ENCODE peak calls at places on chromosomes 6 and 20, in six cellular contexts. One of them, this sample, is unnamed.

GRCh38 chr20:23066772-23067171 is 17.3 kb upstream of the THBD start:
- DNase-seq in stimulated activated CD4-positive, alpha-beta T cell treated with anti-CD3 and anti-CD28 coated beads, Interleukin-2, amount 100 ng/mL, for 48 hours: no peak
- DNase-seq in activated naive CD4-positive, alpha-beta T cell treated with anti-CD3 and anti-CD28 coated beads for 36 hours: no peak
- DNase-seq in KG1: no peak
- DNase-seq in AG08396: no peak
- DNase-seq in SJSA1: no peak
- DNase-seq in this sample: no peak

GRCh38 chr20:17735959-17736621 is 36.3 kb downstream of the BANF2 start:
- DNase-seq in KG1: no peak
- DNase-seq in stimulated activated CD4-positive, alpha-beta T cell treated with anti-CD3 and anti-CD28 coated beads, Interleukin-2, amount 100 ng/mL, for 48 hours: no peak
- DNase-seq in activated naive CD4-positive, alpha-beta T cell treated with anti-CD3 and anti-CD28 coated beads for 36 hours: no peak
- DNase-seq in AG08396: no peak
- DNase-seq in SJSA1: no peak
- DNase-seq in this sample: no peak

GRCh38 chr6:35473075-35473848 is 5.1 kb downstream of the RPL10A start:
- DNase-seq in AG08396: no peak
- DNase-seq in activated naive CD4-positive, alpha-beta T cell treated with anti-CD3 and anti-CD28 coated beads for 36 hours: no peak
- DNase-seq in stimulated activated CD4-positive, alpha-beta T cell treated with anti-CD3 and anti-CD28 coated beads, Interleukin-2, amount 100 ng/mL, for 48 hours: no peak
- DNase-seq in KG1: no peak
- DNase-seq in SJSA1: no peak
- DNase-seq in this sample: no peak

GRCh38 chr20:53611449-53611894 is 17.8 kb upstream of the ZNF217 start:
- DNase-seq in AG08396: peak
- DNase-seq in activated naive CD4-positive, alpha-beta T cell treated with anti-CD3 and anti-CD28 coated beads for 36 hours: no peak
- DNase-seq in KG1: no peak
- DNase-seq in SJSA1: peak
- DNase-seq in stimulated activated CD4-positive, alpha-beta T cell treated with anti-CD3 and anti-CD28 coated beads, Interleukin-2, amount 100 ng/mL, for 48 hours: no peak
- DNase-seq in this sample: no peak

GRCh38 chr6:136677822-136678221 is 114.5 kb downstream of the MAP3K5 start:
- DNase-seq in AG08396: no peak
- DNase-seq in SJSA1: no peak
- DNase-seq in activated naive CD4-positive, alpha-beta T cell treated with anti-CD3 and anti-CD28 coated beads for 36 hours: no peak
- DNase-seq in stimulated activated CD4-positive, alpha-beta T cell treated with anti-CD3 and anti-CD28 coated beads, Interleukin-2, amount 100 ng/mL, for 48 hours: no peak
- DNase-seq in KG1: no peak
- DNase-seq in this sample: no peak

GRCh38 chr6:127120109-127120786 is 1.8 kb downstream of the RSPO3 start:
- DNase-seq in KG1: no peak
- DNase-seq in AG08396: no peak
- DNase-seq in activated naive CD4-positive, alpha-beta T cell treated with anti-CD3 and anti-CD28 coated beads for 36 hours: no peak
- DNase-seq in SJSA1: no peak
- DNase-seq in stimulated activated CD4-positive, alpha-beta T cell treated with anti-CD3 and anti-CD28 coated beads, Interleukin-2, amount 100 ng/mL, for 48 hours: no peak
- DNase-seq in this sample: no peak

GRCh38 chr6:22437665-22438064 is 131.7 kb upstream of the HDGFL1 start:
- DNase-seq in activated naive CD4-positive, alpha-beta T cell treated with anti-CD3 and anti-CD28 coated beads for 36 hours: no peak
- DNase-seq in KG1: no peak
- DNase-seq in stimulated activated CD4-positive, alpha-beta T cell treated with anti-CD3 and anti-CD28 coated beads, Interleukin-2, amount 100 ng/mL, for 48 hours: no peak
- DNase-seq in SJSA1: no peak
- DNase-seq in AG08396: no peak
- DNase-seq in this sample: no peak

GRCh38 chr6:110180228-110181008 is at the start of gene CDC40:
- DNase-seq in SJSA1: no peak
- DNase-seq in AG08396: peak
- DNase-seq in stimulated activated CD4-positive, alpha-beta T cell treated with anti-CD3 and anti-CD28 coated beads, Interleukin-2, amount 100 ng/mL, for 48 hours: peak
- DNase-seq in activated naive CD4-positive, alpha-beta T cell treated with anti-CD3 and anti-CD28 coated beads for 36 hours: peak
- DNase-seq in KG1: no peak
- DNase-seq in this sample: peak

GRCh38 chr6:131112252-131112651 is 23.0 kb upstream of the AKAP7 start:
- DNase-seq in stimulated activated CD4-positive, alpha-beta T cell treated with anti-CD3 and anti-CD28 coated beads, Interleukin-2, amount 100 ng/mL, for 48 hours: no peak
- DNase-seq in KG1: no peak
- DNase-seq in SJSA1: no peak
- DNase-seq in AG08396: no peak
- DNase-seq in activated naive CD4-positive, alpha-beta T cell treated with anti-CD3 and anti-CD28 coated beads for 36 hours: no peak
- DNase-seq in this sample: no peak

GRCh38 chr20:568097-568864 is 24.7 kb upstream of the CSNK2A1 start:
- DNase-seq in SJSA1: no peak
- DNase-seq in AG08396: no peak
- DNase-seq in activated naive CD4-positive, alpha-beta T cell treated with anti-CD3 and anti-CD28 coated beads for 36 hours: no peak
- DNase-seq in KG1: no peak
- DNase-seq in stimulated activated CD4-positive, alpha-beta T cell treated with anti-CD3 and anti-CD28 coated beads, Interleukin-2, amount 100 ng/mL, for 48 hours: no peak
- DNase-seq in this sample: peak

GRCh38 chr20:34861386-34862084 is 11.1 kb downstream of the GGT7 start:
- DNase-seq in SJSA1: no peak
- DNase-seq in KG1: no peak
- DNase-seq in AG08396: no peak
- DNase-seq in stimulated activated CD4-positive, alpha-beta T cell treated with anti-CD3 and anti-CD28 coated beads, Interleukin-2, amount 100 ng/mL, for 48 hours: no peak
- DNase-seq in activated naive CD4-positive, alpha-beta T cell treated with anti-CD3 and anti-CD28 coated beads for 36 hours: no peak
- DNase-seq in this sample: no peak

GRCh38 chr20:48458003-48458377 is 369.8 kb downstream of the PREX1 start:
- DNase-seq in AG08396: no peak
- DNase-seq in stimulated activated CD4-positive, alpha-beta T cell treated with anti-CD3 and anti-CD28 coated beads, Interleukin-2, amount 100 ng/mL, for 48 hours: no peak
- DNase-seq in activated naive CD4-positive, alpha-beta T cell treated with anti-CD3 and anti-CD28 coated beads for 36 hours: no peak
- DNase-seq in KG1: no peak
- DNase-seq in SJSA1: no peak
- DNase-seq in this sample: no peak

GRCh38 chr20:40945754-40946451 is 82.7 kb upstream of the TOP1 start:
- DNase-seq in SJSA1: no peak
- DNase-seq in stimulated activated CD4-positive, alpha-beta T cell treated with anti-CD3 and anti-CD28 coated beads, Interleukin-2, amount 100 ng/mL, for 48 hours: no peak
- DNase-seq in KG1: no peak
- DNase-seq in activated naive CD4-positive, alpha-beta T cell treated with anti-CD3 and anti-CD28 coated beads for 36 hours: peak
- DNase-seq in AG08396: peak
- DNase-seq in this sample: no peak